ENCODE peak calls at places on chromosomes 6 and 20, in four cellular contexts. C, T, B and J are unnamed samples.

GRCh38 chr20:64063389-64064144 is 569 bp downstream of the TCEA2 start:
- DNase-seq in C (peak), T (peak), B (no peak), J (no peak)

GRCh38 chr6:19994909-19995308 is 157.7 kb downstream of the ID4 start:
- DNase-seq in C (no peak), T (no peak), B (no peak), J (no peak)

GRCh38 chr20:39605908-39606307 is 643.8 kb downstream of the DHX35 start:
- DNase-seq in C (no peak), T (peak), B (no peak), J (no peak)

GRCh38 chr6:40825085-40825484 is 213.9 kb downstream of the UNC5CL start:
- DNase-seq in C (no peak), T (no peak), B (no peak), J (no peak)

GRCh38 chr6:35011096-35012041 is 122.3 kb downstream of the ANKS1A start:
- DNase-seq in C (no peak), T (no peak), B (no peak), J (no peak)

GRCh38 chr6:33772902-33773472 is 15.9 kb downstream of the LEMD2 start:
- DNase-seq in C (no peak), T (no peak), B (no peak), J (no peak)

GRCh38 chr6:142297996-142298753 is 3.6 kb upstream of the ADGRG6 start:
- DNase-seq in C (no peak), T (no peak), B (peak), J (no peak)

GRCh38 chr20:58908216-58908615 is 55.7 kb downstream of the GNAS start:
- DNase-seq in C (no peak), T (no peak), B (no peak), J (no peak)

GRCh38 chr6:118603372-118603771 is 48.0 kb downstream of the CEP85L start:
- DNase-seq in C (no peak), T (no peak), B (no peak), J (no peak)

GRCh38 chr6:132669690-132670291 is 10.8 kb upstream of the TAAR1 start:
- DNase-seq in C (peak), T (peak), B (peak), J (no peak)

GRCh38 chr6:123953920-123954319 is 150.3 kb downstream of the NKAIN2 start:
- DNase-seq in C (no peak), T (no peak), B (no peak), J (no peak)

GRCh38 chr6:40042232-40042631 is 108.0 kb upstream of the MOCS1 start:
- DNase-seq in C (no peak), T (peak), B (no peak), J (no peak)

GRCh38 chr6:17418281-17419188 is 25.1 kb downstream of the CAP2 start:
- DNase-seq in C (no peak), T (no peak), B (peak), J (no peak)

GRCh38 chr20:50085481-50086365 is 27.2 kb downstream of the UBE2V1 start:
- DNase-seq in C (peak), T (peak), B (peak), J (no peak)

GRCh38 chr6:135323979-135324378 is 142.9 kb downstream of the MYB start:
- DNase-seq in C (no peak), T (peak), B (no peak), J (no peak)

GRCh38 chr6:43924222-43924702 is 154.3 kb downstream of the VEGFA start:
- DNase-seq in C (no peak), T (peak), B (no peak), J (no peak)

GRCh38 chr6:108796875-108797274 is 51.3 kb upstream of the ARMC2 start:
- DNase-seq in C (no peak), T (no peak), B (no peak), J (no peak)

GRCh38 chr20:63698739-63699465 is 2.5 kb downstream of the TNFRSF6B start:
- DNase-seq in C (peak), T (peak), B (peak), J (no peak)

GRCh38 chr6:91487729-91488392 is 901.0 kb upstream of the MAP3K7 start:
- DNase-seq in C (no peak), T (peak), B (no peak), J (no peak)

GRCh38 chr20:58459058-58459743 is 56.0 kb downstream of the APCDD1L start:
- DNase-seq in C (no peak), T (peak), B (no peak), J (no peak)

GRCh38 chr20:44287272-44288097 is 23.5 kb downstream of the FITM2 start:
- DNase-seq in C (no peak), T (no peak), B (peak), J (no peak)

GRCh38 chr20:555933-556332 is 12.3 kb upstream of the CSNK2A1 start:
- DNase-seq in C (peak), T (no peak), B (no peak), J (no peak)

DNA sequence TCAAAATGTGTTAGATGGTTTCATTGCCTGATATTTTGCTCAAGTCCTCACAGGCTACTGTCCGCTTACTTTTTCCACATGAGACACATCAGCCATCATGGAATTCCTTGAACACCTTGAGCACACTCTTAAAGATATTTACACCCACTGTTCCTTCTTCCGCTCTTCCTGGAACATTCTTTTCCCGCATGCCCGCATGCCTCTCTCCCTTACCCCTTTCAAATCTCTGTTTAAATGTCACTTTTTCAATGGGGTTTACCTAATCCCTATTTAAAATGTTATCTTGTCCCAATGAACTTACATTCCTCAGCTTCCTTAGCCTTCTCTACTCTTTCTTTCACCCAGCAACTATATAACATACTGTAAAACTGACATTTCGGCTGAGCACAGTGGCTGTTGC is 503.3 kb upstream of the PTCHD4 start:
- DNase-seq in C (no peak), T (no peak), B (no peak), J (no peak)
- TF ChIP-seq CTCF in C (no peak), T (no peak), B (no peak), J (no peak)

DNA sequence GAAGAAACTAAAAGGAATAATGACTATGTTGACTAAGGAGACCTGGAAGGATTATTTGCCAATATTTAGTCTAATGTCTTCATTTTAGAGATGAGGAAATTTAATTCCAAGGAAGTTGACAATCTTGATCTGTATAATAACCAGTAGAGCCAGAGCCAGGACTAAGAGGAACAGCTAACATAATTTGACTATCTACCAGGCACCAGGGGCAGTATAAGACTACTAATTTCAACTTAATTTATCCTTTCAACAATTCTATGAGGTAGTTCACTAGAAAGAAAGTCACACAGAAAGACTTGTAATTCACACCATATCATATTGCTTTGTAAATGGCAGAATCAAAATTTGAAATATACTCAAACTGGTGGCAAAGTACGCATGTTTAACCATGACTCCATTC is 273.0 kb upstream of the STXBP5 start:
- DNase-seq in C (no peak), T (no peak), B (peak), J (no peak)
- TF ChIP-seq CTCF in C (no peak), T (no peak), B (no peak), J (no peak)

DNA sequence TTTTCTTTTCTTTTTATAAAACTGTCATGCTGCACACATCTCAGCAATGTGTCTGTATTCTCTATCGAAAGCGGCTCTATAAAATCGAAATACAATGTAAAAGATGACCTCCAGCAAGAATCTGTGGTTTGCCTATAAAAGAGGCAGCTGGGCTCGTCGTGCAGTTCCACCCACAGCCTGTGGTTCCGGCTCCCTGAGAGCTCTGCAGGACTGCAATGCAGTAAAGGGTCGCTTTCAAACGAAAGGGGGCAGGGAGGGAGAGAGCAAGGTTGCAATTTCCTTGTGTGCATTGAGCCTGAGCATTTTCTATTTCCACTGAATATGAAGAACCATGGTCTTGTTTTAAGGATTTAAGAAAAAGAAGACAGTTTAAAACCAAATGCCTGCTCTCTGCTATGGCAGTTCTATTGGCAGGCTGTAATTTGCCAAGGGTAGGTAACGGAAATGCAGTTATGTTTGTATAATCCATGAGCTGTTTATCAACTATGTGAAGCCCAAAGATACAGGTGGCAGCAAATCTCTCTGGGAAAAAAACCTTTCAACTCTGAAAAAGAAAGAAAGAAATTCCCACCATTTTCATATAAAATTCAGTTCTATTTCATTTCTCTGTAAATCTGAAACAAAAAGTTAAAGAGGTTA is 236.5 kb downstream of the HACE1 start:
- DNase-seq in C (no peak), T (peak), B (no peak), J (no peak)
- TF ChIP-seq CTCF in C (no peak), T (peak), B (peak), J (no peak)

DNA sequence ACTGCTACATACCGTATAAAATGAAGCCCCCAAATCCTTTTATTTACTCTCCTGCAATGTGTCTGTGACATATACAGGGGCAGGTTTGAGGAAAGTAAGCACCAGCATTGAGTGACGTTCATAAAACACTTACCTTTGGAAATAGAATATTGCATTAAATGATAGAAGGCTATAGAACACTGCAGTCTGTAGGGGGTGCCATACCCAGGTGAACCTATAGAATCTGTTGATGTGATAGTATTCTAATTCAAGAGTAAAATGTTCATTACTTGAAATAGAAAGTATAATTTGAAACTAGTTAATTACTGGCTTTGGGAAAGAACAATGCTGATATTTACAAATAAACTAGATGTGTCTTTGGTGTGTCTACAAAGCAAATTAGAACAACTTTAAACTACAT is 47.0 kb upstream of the PRL start:
- DNase-seq in C (no peak), T (no peak), B (no peak), J (no peak)
- TF ChIP-seq CTCF in C (peak), T (no peak), B (peak), J (peak)

DNA sequence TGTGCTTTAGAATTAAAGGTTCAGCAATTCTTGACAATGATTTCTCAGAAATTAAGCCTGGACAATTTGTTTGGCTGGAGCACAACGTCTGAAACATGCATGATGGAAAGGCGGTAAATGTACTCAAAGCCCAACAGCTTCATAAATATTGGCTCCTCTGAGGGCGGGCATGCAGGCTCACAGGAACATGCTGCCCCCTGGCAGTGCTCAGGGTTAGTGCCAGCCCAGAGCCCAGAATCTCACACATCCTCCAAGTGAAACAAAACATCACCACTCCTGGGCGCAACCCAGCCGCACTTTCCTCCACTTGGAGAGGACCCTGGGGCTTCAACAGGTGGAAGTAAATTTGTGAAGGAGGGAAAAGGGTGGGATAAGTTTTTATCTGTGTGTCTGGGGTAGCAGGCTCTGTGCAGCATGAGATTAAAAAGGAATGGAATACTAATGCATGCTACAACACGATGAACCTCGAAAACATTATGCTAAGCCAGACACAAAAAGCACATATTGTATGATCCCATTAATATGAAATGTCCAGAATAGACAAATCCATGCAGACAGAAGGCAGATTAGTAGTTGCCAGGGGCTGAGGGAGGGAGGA is 54.1 kb upstream of the PTPRT start:
- DNase-seq in C (no peak), T (peak), B (no peak), J (no peak)
- TF ChIP-seq CTCF in C (peak), T (peak), B (no peak), J (peak)

GRCh38 chr20:47063808-47064207 is 169.2 kb downstream of the EYA2 start:
- DNase-seq in C (no peak), T (no peak), B (no peak), J (no peak)
- TF ChIP-seq CTCF in C (no peak), T (no peak), B (no peak), J (no peak)

GRCh38 chr6:46652232-46652602 is 401 bp downstream of the CYP39A1 start:
- DNase-seq in C (peak), T (no peak), B (no peak), J (no peak)

GRCh38 chr6:46652603-46653438 is at the start of the genes CYP39A1 and SLC25A27:
- DNase-seq in C (peak), T (peak), B (peak), J (peak)

GRCh38 chr6:46653439-46653942 is 716 bp downstream of the SLC25A27 start:
- DNase-seq in C (no peak), T (no peak), B (no peak), J (no peak)

GRCh38 chr6:46657642-46658041 is 4.9 kb downstream of the SLC25A27 start:
- DNase-seq in C (no peak), T (no peak), B (no peak), J (no peak)

DNA sequence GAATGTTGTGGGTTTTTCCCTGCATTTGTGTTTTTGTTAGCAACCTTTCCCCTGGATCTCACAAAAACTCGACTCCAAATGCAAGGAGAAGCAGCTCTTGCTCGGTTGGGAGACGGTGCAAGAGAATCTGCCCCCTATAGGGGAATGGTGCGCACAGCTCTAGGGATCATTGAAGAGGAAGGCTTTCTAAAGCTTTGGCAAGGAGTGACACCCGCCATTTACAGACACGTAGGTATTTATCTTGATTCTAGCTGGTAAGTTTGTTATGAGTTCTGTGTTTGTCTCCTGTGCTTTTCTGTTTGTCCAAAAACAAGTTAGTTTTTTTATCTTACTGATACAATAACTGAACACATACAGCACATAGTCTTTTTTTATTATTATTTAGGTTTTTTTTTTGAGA is 3.0 kb downstream of the SLC25A27 start:
- DNase-seq in C (peak), T (peak), B (peak), J (peak)
- TF ChIP-seq CTCF in C (peak), T (peak), B (peak), J (peak)

GRCh38 chr6:90221403-90221802 is 75.2 kb downstream of the BACH2 start:
- DNase-seq in C (no peak), T (no peak), B (no peak), J (no peak)
- TF ChIP-seq CTCF in C (no peak), T (no peak), B (no peak), J (no peak)

GRCh38 chr20:25696384-25697131 is at the start of gene ZNF337:
- DNase-seq in C (peak), T (peak), B (peak), J (peak)

GRCh38 chr20:25695532-25696383 is 895 bp downstream of the ZNF337 start:
- DNase-seq in C (peak), T (peak), B (peak), J (no peak)

GRCh38 chr20:25697132-25697446 is 436 bp upstream of the ZNF337 start:
- DNase-seq in C (no peak), T (no peak), B (no peak), J (no peak)

DNA sequence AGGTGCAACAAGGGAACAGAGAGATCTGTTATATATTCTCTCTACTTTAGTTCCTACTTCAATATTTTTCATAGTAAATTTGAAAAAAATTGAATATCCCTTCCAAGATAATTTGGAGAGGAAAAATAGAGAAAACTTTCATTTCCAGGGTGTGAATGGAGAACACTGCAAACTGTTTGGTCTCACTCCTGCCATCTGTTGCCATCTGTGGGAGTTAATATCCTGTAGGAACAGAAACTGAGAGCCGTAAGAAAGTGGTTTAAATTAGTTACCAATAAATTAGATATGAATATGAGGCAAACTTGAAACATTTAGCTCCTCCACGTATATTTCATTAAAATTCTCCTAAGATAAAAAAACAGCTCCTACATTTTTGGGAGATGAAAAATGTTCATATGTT is 4.2 kb downstream of the ZNF337 start:
- DNase-seq in C (no peak), T (no peak), B (no peak), J (no peak)
- TF ChIP-seq CTCF in C (no peak), T (no peak), B (no peak), J (no peak)

DNA sequence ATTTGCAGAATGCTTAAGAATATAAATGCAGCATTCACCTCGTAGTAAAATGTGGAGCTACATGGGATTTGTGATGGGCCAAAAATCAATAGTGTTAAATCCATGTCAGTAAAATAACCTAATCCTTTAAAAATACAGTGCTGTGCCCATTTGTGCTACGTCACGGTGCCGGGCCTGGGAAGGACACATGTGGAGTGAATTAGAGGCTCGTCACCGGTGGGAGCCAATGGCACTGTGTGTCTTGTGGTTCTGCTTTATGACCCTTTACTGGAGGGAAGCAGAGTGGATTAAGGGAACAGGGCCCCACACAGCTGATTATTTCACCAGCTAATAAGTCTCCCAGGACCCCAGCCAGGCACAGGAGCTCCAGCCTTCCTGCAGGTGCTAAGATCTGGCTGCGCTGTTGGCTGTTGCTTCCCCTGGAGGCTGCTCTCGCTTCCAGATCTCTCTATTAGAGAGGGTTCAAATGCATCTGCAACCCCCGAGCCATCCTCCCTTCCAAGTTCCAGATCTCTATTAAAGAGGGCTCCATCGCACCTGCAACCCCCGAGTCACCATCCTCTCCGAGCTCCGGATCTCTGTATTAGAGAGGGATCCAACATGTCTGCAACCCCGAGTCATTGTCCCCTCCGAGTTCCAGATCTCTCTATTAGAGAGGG is 405.8 kb downstream of the CDH4 start:
- DNase-seq in C (no peak), T (no peak), B (no peak), J (no peak)
- TF ChIP-seq CTCF in C (no peak), T (no peak), B (no peak), J (no peak)